ENCODE peak calls at places on chromosomes 13 and 19, in seven cellular contexts. I is AG09309, C is suprapubic skin, G is Calu3, T is prostate gland, J is ascending aorta, H is fibroblast of lung. R is an unnamed sample.

GRCh38 chr13:45403081-45403480 is 15.1 kb downstream of the SLC25A30 start:
- DNase-seq in I (no peak), C (no peak), G (no peak), T (no peak), J (no peak), H (no peak), R (no peak)

GRCh38 chr13:73828811-73829210 is 305.4 kb downstream of the KLF12 start:
- DNase-seq in I (no peak), C (no peak), G (no peak), T (no peak), J (no peak), H (no peak), R (no peak)

GRCh38 chr19:1364070-1364719 is 19.5 kb upstream of the NDUFS7 start:
- DNase-seq in I (no peak), C (no peak), G (no peak), T (no peak), J (no peak), H (no peak), R (no peak)

GRCh38 chr13:40207110-40207478 is 459.3 kb downstream of the FOXO1 start:
- DNase-seq in I (no peak), C (no peak), G (no peak), T (no peak), J (no peak), H (no peak), R (peak)

GRCh38 chr13:46359731-46360130 is 27.3 kb downstream of the RUBCNL start:
- DNase-seq in I (peak), C (no peak), G (no peak), T (no peak), J (no peak), H (peak), R (no peak)

GRCh38 chr19:48341006-48341405 is 15.7 kb downstream of the EMP3 start:
- DNase-seq in I (no peak), C (no peak), G (no peak), T (no peak), J (no peak), H (no peak), R (peak)

GRCh38 chr19:21322528-21322927 is 6.7 kb downstream of the ZNF708 start:
- DNase-seq in I (no peak), C (no peak), G (no peak), T (no peak), J (no peak), H (no peak), R (no peak)

GRCh38 chr13:110415669-110416068 is 108.6 kb downstream of the COL4A2 start:
- DNase-seq in I (no peak), C (no peak), G (peak), T (no peak), J (no peak), H (no peak), R (no peak)

GRCh38 chr19:44891016-44891882 is at the start of gene TOMM40:
- DNase-seq in I (no peak), C (no peak), G (peak), T (no peak), J (no peak), H (no peak), R (peak)

GRCh38 chr19:33472696-33473624 is 48.6 kb downstream of the PEPD start:
- DNase-seq in I (peak), C (peak), G (no peak), T (no peak), J (no peak), H (peak), R (no peak)

GRCh38 chr13:23505007-23505406 is 65.2 kb upstream of the TNFRSF19 start:
- DNase-seq in I (no peak), C (no peak), G (no peak), T (no peak), J (no peak), H (peak), R (no peak)

GRCh38 chr13:59459972-59460371 is 703.8 kb downstream of the DIAPH3 start:
- DNase-seq in I (no peak), C (no peak), G (no peak), T (no peak), J (no peak), H (peak), R (no peak)

GRCh38 chr13:26558074-26558805 is 757 bp downstream of the WASF3 start:
- DNase-seq in I (no peak), C (no peak), G (peak), T (no peak), J (no peak), H (peak), R (no peak)

GRCh38 chr19:33301011-33301899 is 1.1 kb downstream of the CEBPA start:
- DNase-seq in I (no peak), C (no peak), G (no peak), T (peak), J (no peak), H (no peak), R (peak)

GRCh38 chr19:51301266-51301665 is 10.2 kb upstream of the IGLON5 start:
- DNase-seq in I (no peak), C (peak), G (no peak), T (no peak), J (no peak), H (no peak), R (no peak)

GRCh38 chr19:46860846-46861690 is at the start of gene ARHGAP35:
- DNase-seq in I (no peak), C (peak), G (no peak), T (no peak), J (no peak), H (no peak), R (peak)

GRCh38 chr19:30842926-30843325 is 470.7 kb downstream of the ZNF536 start:
- DNase-seq in I (no peak), C (no peak), G (no peak), T (no peak), J (no peak), H (no peak), R (no peak)

GRCh38 chr13:45121421-45121820 is 1.1 kb downstream of the GTF2F2 start:
- DNase-seq in I (no peak), C (no peak), G (no peak), T (no peak), J (no peak), H (peak), R (peak)

GRCh38 chr13:70723732-70724131 is 615.5 kb upstream of the KLHL1 start:
- DNase-seq in I (no peak), C (no peak), G (no peak), T (no peak), J (no peak), H (peak), R (no peak)

GRCh38 chr13:107587681-107588080 is 627.7 kb downstream of the LIG4 start:
- DNase-seq in I (no peak), C (no peak), G (no peak), T (no peak), J (no peak), H (no peak), R (no peak)

GRCh38 chr19:10871711-10872550 is 578 bp downstream of the CARM1 start:
- DNase-seq in I (no peak), C (no peak), G (peak), T (no peak), J (no peak), H (no peak), R (peak)
- TF ChIP-seq CTCF in I (no peak), C (no peak), G (no peak), T (peak), J (no peak), H (no peak), R (no peak)

DNA sequence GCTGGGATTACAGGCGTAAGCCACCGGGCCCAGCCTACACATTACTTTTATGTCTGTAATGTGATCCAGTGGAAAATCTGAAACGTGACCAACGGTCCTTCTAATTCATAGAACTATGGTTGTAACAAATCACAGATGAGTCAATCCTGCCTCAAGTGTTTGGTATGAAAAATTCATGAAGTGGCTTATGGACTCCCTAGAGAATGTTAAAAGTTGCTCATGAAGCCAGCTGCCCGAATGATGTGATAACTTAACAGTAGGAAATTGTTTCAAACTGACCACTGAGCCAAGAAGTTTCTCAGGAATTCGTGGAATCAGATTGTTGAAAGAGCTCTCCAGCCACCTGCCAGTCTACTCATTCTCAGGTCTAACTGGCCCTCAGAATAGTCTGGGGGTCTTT is 59.4 kb upstream of the FARP1 start:
- DNase-seq in I (peak), C (no peak), G (no peak), T (no peak), J (no peak), H (peak), R (no peak)
- TF ChIP-seq CTCF in I (peak), C (no peak), G (no peak), T (no peak), J (no peak), H (no peak), R (no peak)

GRCh38 chr19:34962281-34962944 is 1.6 kb downstream of the ZNF792 start:
- DNase-seq in I (no peak), C (no peak), G (no peak), T (no peak), J (no peak), H (no peak), R (peak)
- TF ChIP-seq CTCF in I (no peak), C (no peak), G (no peak), T (no peak), J (no peak), H (no peak), R (no peak)

DNA sequence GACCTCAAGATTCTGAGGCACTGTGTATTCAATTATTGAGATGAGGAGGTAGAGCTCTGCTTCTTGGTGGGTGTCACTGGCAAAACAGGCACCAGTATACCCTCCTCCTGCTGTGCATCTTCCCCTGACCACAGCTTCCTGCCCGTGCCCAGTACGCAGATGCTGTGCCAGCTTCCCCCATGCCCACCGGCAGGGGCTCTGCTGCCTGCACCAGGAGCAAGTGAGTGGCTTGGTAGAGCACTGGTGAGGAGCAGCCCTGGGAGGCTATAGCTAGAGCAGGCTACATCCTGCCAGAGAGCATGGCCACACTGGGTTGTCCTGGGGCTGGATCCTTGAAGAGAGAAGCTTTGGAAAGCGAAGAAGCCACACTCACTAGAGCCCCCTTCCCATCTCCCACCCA is 21.0 kb upstream of the RNF17 start:
- DNase-seq in I (no peak), C (no peak), G (no peak), T (no peak), J (no peak), H (no peak), R (no peak)
- TF ChIP-seq CTCF in I (no peak), C (no peak), G (no peak), T (no peak), J (no peak), H (no peak), R (no peak)

DNA sequence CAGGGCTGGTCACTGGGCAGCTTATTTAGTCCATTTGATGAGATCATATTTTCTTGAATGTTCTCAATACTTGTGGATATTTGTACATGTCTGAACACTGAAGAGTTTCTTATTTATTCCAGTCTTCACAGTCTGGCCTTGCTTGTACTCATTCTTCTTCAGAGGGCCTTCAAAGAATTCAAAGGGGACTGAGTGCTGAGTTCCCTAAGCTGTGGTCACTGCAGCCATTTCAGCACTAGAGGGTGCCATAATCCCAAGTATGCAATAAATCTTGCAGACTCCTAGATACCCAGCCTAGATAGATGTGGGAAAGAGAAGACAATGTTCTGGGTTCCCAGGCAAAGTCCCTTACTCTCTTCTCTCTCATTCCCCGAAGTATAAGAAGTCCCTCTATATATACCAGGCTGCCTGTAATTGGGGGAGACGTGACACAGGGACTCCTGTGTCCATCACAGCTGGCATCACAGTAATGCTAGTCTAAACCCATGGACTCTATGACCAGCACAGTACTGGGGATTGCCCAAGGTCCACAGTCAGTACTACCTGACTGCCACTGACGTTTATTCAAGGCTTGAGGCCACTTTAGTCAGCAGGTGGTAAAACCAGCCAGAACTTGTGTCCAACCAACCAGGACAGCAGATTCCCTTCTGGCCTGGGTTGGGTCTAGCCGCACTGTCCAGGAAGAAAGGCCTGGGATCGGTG is 8.9 kb upstream of the VN1R1 start:
- DNase-seq in I (no peak), C (no peak), G (peak), T (no peak), J (no peak), H (peak), R (peak)
- TF ChIP-seq CTCF in I (peak), C (no peak), G (peak), T (no peak), J (no peak), H (no peak), R (peak)

DNA sequence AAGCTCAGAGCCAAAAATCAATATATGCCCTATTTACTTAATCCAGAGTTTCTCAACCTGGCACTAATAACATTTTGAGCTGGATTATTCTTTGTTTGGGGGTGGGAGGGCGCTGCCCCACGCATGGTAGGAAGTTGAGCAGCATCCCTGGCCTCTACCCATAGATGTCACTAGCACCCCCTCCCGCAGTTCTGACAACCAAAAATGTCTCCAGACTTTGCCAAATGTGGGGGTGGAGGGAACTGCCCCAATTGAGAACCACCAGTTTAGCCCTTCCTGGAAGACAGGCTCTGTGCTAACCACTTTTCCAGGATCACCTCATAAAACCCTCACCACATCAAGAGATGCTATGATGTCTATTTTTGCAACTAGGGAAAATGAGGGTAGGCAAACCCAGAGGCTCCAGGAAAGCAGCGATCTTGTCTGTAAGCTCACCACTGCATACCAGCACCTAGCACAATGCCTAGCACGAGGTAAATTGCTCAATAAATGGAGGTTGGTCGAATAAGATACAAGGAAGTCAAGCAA is 1.1 kb downstream of the TRIR start:
- DNase-seq in I (no peak), C (no peak), G (peak), T (no peak), J (no peak), H (peak), R (peak)
- TF ChIP-seq CTCF in I (peak), C (peak), G (peak), T (no peak), J (no peak), H (peak), R (peak)

DNA sequence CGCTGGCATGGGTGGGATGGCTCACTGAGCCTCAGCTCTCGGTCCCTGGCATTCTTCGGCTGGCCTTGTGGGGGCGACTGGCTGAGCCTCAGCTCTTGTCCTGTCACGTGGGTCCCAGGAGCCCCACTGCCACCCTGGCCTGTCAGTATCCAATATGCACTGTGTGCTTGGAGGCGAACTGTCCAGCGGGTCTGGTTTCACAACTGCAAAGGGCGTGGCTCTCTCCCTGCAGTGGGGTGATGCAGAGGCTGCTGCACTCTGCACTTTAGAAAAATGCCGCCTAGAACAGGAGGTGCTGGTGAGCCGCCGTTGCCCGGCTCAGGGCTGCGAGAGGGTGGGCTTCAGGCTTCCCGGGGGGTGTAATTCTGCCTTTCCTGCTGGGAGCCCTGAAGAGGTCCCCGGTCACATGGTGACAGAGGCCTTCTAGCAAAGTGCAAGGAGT is 17.0 kb upstream of the TMEM255B start:
- DNase-seq in I (no peak), C (no peak), G (peak), T (no peak), J (no peak), H (peak), R (peak)
- TF ChIP-seq CTCF in I (peak), C (no peak), G (no peak), T (no peak), J (no peak), H (no peak), R (peak)

GRCh38 chr19:15893498-15893897 is 4.4 kb downstream of the CYP4F2 start:
- DNase-seq in I (no peak), C (no peak), G (no peak), T (no peak), J (no peak), H (no peak), R (no peak)

GRCh38 chr19:15897738-15898276 is at the start of gene CYP4F2:
- DNase-seq in I (no peak), C (no peak), G (no peak), T (no peak), J (no peak), H (no peak), R (no peak)

GRCh38 chr19:15894359-15894758 is 3.5 kb downstream of the CYP4F2 start:
- DNase-seq in I (no peak), C (no peak), G (no peak), T (no peak), J (no peak), H (no peak), R (no peak)

GRCh38 chr19:15897026-15897737 is 692 bp downstream of the CYP4F2 start:
- DNase-seq in I (no peak), C (no peak), G (no peak), T (no peak), J (no peak), H (no peak), R (no peak)

DNA sequence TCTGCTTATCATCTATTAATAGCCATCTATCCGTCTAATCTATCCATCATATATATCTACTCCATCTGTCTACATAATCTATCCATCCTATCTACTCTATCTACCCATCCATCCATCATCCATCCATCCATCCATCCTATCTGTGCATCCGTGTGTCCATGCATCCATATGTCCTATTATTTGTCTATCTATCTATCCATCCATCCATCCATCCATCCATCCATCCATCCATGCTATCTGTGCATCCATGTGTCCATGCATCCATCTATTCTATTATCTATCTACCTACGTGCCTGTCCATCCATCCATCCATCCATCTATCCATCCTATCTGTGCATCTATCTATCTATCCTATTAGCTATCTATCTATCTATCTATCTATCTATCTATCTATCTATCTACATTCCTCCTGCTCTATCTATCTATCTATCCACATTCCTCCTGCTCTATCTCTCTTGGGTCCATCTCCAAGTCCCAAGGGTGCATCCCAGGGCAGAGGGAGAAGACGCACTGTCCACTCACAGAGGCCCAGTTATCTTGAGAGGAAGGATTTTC is 1.9 kb downstream of the CYP4F2 start:
- DNase-seq in I (no peak), C (no peak), G (no peak), T (no peak), J (no peak), H (no peak), R (no peak)
- TF ChIP-seq CTCF in I (no peak), C (no peak), G (no peak), T (no peak), J (no peak), H (no peak), R (no peak)

GRCh38 chr19:39099341-39099740 is 15.2 kb downstream of the ACP7 start:
- DNase-seq in I (no peak), C (no peak), G (no peak), T (no peak), J (no peak), H (no peak), R (no peak)
- TF ChIP-seq CTCF in I (no peak), C (no peak), G (no peak), T (no peak), J (no peak), H (no peak), R (no peak)

GRCh38 chr13:67803118-67803517 is 573.0 kb upstream of the PCDH9 start:
- DNase-seq in I (no peak), C (no peak), G (no peak), T (no peak), J (no peak), H (no peak), R (no peak)
- TF ChIP-seq CTCF in I (no peak), C (no peak), G (no peak), T (no peak), J (no peak), H (no peak), R (no peak)